ENCODE peak calls at places on chromosomes 3 and 15, in four cellular contexts. W, K, U and P are unnamed samples.

GRCh38 chr3:52769786-52770445 is 824 bp downstream of the NEK4 start:
- DNase-seq in W (no peak), K (no peak), U (no peak), P (no peak)

GRCh38 chr3:9347887-9348286 is 15.0 kb upstream of the THUMPD3 start:
- DNase-seq in W (no peak), K (no peak), U (no peak), P (no peak)

GRCh38 chr15:86879250-86880229 is 799.9 kb downstream of the AGBL1 start:
- DNase-seq in W (no peak), K (no peak), U (no peak), P (no peak)

GRCh38 chr3:109115451-109115850 is 2.5 kb downstream of the MORC1 start:
- DNase-seq in W (no peak), K (no peak), U (no peak), P (no peak)

GRCh38 chr3:31785734-31786133 is 195.3 kb downstream of the OSBPL10 start:
- DNase-seq in W (no peak), K (no peak), U (no peak), P (no peak)

GRCh38 chr3:188658606-188659005 is 504.6 kb downstream of the LPP start:
- DNase-seq in W (no peak), K (no peak), U (no peak), P (no peak)

GRCh38 chr3:122255757-122256439 is 69.2 kb upstream of the CSTA start:
- DNase-seq in W (no peak), K (no peak), U (no peak), P (no peak)

GRCh38 chr15:85757073-85757938 is 37.4 kb downstream of the KLHL25 start:
- DNase-seq in W (no peak), K (peak), U (no peak), P (no peak)

GRCh38 chr3:53750253-53751210 is 95.7 kb downstream of the CHDH start:
- DNase-seq in W (no peak), K (no peak), U (no peak), P (no peak)

GRCh38 chr15:94840794-94841587 is 609.6 kb downstream of the MCTP2 start:
- DNase-seq in W (peak), K (peak), U (no peak), P (no peak)

GRCh38 chr3:62622553-62623174 is 249.3 kb upstream of the FEZF2 start:
- DNase-seq in W (peak), K (no peak), U (no peak), P (no peak)

GRCh38 chr15:81133782-81134461 is at the start of gene CFAP161:
- DNase-seq in W (peak), K (peak), U (peak), P (peak)

GRCh38 chr3:47398218-47398617 is 17.4 kb downstream of the PTPN23 start:
- DNase-seq in W (no peak), K (no peak), U (no peak), P (no peak)

DNA sequence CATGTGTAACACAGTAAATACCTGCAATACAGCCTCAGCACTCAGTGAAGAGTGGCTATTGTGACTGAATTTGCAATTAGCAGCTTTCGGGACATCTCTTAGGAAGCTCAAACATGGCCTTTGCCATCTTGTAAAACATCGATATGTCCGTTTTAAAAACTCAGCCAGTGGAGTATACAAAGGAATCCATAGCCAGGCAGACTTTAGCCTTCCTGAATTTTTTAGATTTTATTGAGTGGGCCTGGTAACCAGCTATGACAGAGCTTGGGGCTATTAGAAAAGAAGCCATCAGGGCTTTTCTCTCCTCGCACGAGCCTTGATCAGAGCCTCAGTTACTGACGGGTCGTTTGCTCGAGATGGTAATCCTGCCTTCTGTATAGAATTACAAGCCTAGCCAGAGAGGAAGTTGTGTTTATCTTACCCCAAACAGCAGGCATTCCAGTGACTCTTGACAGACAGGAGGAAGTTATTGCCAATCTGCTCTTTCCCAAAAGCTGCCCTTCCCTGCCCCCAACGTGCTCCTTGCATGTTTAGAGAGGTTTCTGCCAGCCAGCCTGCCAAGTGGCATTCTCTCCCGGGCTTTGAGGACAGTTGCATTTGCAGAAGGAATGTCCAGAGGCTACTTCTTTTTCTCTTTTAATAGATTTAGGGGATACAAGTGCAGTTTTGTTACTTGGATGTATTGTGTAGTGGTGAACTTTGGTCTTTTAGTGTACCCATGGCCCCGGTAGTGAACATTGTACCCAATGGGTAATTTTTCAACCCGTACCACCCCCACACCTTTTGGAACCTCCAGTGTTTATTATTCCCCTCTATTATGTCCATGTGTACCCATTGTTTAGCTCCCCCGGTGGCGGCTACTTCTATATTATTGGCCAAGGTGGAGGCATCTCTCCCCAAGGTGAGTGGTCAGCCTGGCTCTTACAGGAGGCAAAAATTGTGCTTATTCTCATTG is 40.6 kb downstream of the ITPR1 start:
- DNase-seq in W (no peak), K (no peak), U (peak), P (peak)
- TF ChIP-seq CTCF in W (peak), K (no peak), U (no peak), P (no peak)

GRCh38 chr15:96220657-96221056 is 109.8 kb upstream of the NR2F2 start:
- DNase-seq in W (no peak), K (no peak), U (no peak), P (no peak)
- H3K27ac ChIP-seq in W (no peak), K (no peak), U (no peak), P (no peak)

GRCh38 chr15:69607101-69607500 is 154.5 kb downstream of the RPLP1 start:
- DNase-seq in W (peak), K (no peak), U (no peak), P (no peak)

GRCh38 chr15:69603369-69604049 is 150.9 kb downstream of the RPLP1 start:
- DNase-seq in W (no peak), K (no peak), U (no peak), P (no peak)

GRCh38 chr15:69602095-69602494 is 149.5 kb downstream of the RPLP1 start:
- DNase-seq in W (no peak), K (no peak), U (no peak), P (no peak)

GRCh38 chr15:69602921-69603320 is 150.3 kb downstream of the RPLP1 start:
- DNase-seq in W (no peak), K (no peak), U (no peak), P (no peak)

GRCh38 chr15:69604050-69604378 is 151.4 kb downstream of the RPLP1 start:
- DNase-seq in W (no peak), K (no peak), U (no peak), P (no peak)
- TF ChIP-seq CTCF in W (no peak), K (no peak), U (no peak), P (no peak)

GRCh38 chr15:70723927-70724326 is 39.4 kb downstream of the UACA start:
- DNase-seq in W (no peak), K (no peak), U (no peak), P (no peak)

GRCh38 chr15:70726753-70727152 is 36.6 kb downstream of the UACA start:
- DNase-seq in W (no peak), K (no peak), U (no peak), P (no peak)

DNA sequence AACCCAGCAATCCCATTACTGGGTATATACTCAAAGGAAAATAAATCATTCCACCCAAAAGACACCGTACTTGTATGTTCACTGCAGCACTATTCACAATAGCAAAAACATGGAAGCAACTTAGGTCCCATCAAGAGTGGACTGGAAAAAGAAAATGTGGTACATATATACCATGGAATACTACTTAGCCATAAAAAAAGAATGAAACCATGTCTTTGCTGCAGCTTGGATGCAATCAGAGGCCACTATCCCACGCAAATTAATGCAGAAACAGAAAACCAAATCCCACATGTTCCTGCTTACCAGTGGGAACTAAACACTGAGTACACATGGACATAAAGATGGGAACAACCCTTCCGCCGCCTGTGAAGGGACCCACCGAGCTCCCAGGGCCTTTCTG is 34.2 kb downstream of the UACA start:
- DNase-seq in W (no peak), K (no peak), U (no peak), P (no peak)
- H3K27ac ChIP-seq in W (no peak), K (no peak), U (no peak), P (no peak)

GRCh38 chr3:197331131-197331530 is 32.7 kb upstream of the DLG1 start:
- DNase-seq in W (no peak), K (no peak), U (no peak), P (no peak)
- TF ChIP-seq CTCF in W (peak), K (no peak), U (no peak), P (no peak)

GRCh38 chr3:20076296-20076997 is 36.2 kb downstream of the KAT2B start:
- DNase-seq in W (no peak), K (no peak), U (no peak), P (no peak)

GRCh38 chr3:20075197-20075596 is 35.0 kb downstream of the KAT2B start:
- DNase-seq in W (no peak), K (no peak), U (no peak), P (no peak)

GRCh38 chr3:20073068-20073467 is 32.8 kb downstream of the KAT2B start:
- DNase-seq in W (no peak), K (no peak), U (no peak), P (no peak)

GRCh38 chr3:20073683-20074082 is 33.4 kb downstream of the KAT2B start:
- DNase-seq in W (no peak), K (no peak), U (no peak), P (no peak)

GRCh38 chr3:20074226-20075063 is 34.2 kb downstream of the KAT2B start:
- DNase-seq in W (no peak), K (no peak), U (no peak), P (no peak)
- H3K27ac ChIP-seq in W (no peak), K (no peak), U (no peak), P (no peak)